ENCODE peak calls at places on chromosomes 4 and X, in eight cellular contexts. M is choroid plexus epithelial cell; V is SW 1271; R is AG10803; J is IMR-90; N is heart right ventricle; G is stimulated activated CD4-positive, alpha-beta T cell treated with anti-CD3 and anti-CD28 coated beads, Interleukin-2, amount 100 ng/mL, for 48 hours; H is iPS-NIHi11. F is an unnamed sample.

GRCh38 chr4:7146059-7146763 is 46.1 kb upstream of the SORCS2 start:
- DNase-seq in M (no peak), V (no peak), R (no peak), J (no peak), N (no peak), G (no peak), H (no peak), F (no peak)

GRCh38 chr4:161320377-161320776 is 843.4 kb downstream of the FSTL5 start:
- DNase-seq in M (peak), V (peak), R (peak), J (no peak), N (no peak), G (no peak), H (peak), F (no peak)

GRCh38 chr4:127809173-127809800 is 27.2 kb downstream of the HSPA4L start:
- DNase-seq in M (peak), V (no peak), R (peak), J (peak), N (no peak), G (no peak), H (no peak), F (no peak)

GRCh38 chr4:46016306-46016705 is 107.5 kb downstream of the GABRG1 start:
- DNase-seq in M (peak), V (no peak), R (no peak), J (no peak), N (no peak), G (no peak), H (peak), F (no peak)

GRCh38 chr4:152267811-152268210 is 268.1 kb downstream of the FBXW7 start:
- DNase-seq in M (no peak), V (no peak), R (no peak), J (no peak), N (no peak), G (no peak), H (no peak), F (no peak)

GRCh38 chrX:140439455-140439854 is 65.4 kb downstream of the SOX3 start:
- DNase-seq in M (no peak), V (no peak), R (no peak), J (no peak), N (no peak), G (no peak), H (peak), F (no peak)

GRCh38 chr4:144955104-144955503 is 142.9 kb downstream of the ANAPC10 start:
- DNase-seq in M (no peak), V (no peak), R (no peak), J (no peak), N (no peak), G (no peak), H (no peak), F (no peak)

GRCh38 chr4:177128306-177128705 is 181.4 kb upstream of the NEIL3 start:
- DNase-seq in M (peak), V (peak), R (peak), J (peak), N (no peak), G (no peak), H (no peak), F (no peak)

GRCh38 chr4:153955306-153955705 is 166.4 kb upstream of the SFRP2 start:
- DNase-seq in M (no peak), V (no peak), R (no peak), J (no peak), N (no peak), G (no peak), H (no peak), F (no peak)

GRCh38 chr4:61837395-61837794 is 637.3 kb downstream of the ADGRL3 start:
- DNase-seq in M (no peak), V (no peak), R (no peak), J (no peak), N (no peak), G (no peak), H (no peak), F (no peak)

GRCh38 chrX:74536142-74537010 is 78.0 kb downstream of the RLIM start:
- DNase-seq in M (peak), V (peak), R (peak), J (peak), N (peak), G (peak), H (peak), F (peak)

GRCh38 chr4:120731561-120731960 is 191.0 kb downstream of the PRDM5 start:
- DNase-seq in M (no peak), V (no peak), R (peak), J (peak), N (no peak), G (no peak), H (no peak), F (no peak)

GRCh38 chr4:119300072-119300387 is 21.9 kb downstream of the FABP2 start:
- DNase-seq in M (peak), V (no peak), R (peak), J (peak), N (peak), G (peak), H (peak), F (peak)

GRCh38 chrX:68443155-68443868 is 10.0 kb upstream of the OPHN1 start:
- DNase-seq in M (peak), V (no peak), R (peak), J (peak), N (peak), G (no peak), H (no peak), F (no peak)

GRCh38 chr4:69056921-69057562 is 39.2 kb upstream of the UGT2B7 start:
- DNase-seq in M (peak), V (no peak), R (no peak), J (peak), N (no peak), G (no peak), H (no peak), F (no peak)

GRCh38 chr4:112664611-112665010 is 27.7 kb downstream of the LARP7 start:
- DNase-seq in M (no peak), V (no peak), R (peak), J (peak), N (no peak), G (no peak), H (no peak), F (no peak)

GRCh38 chr4:82842593-82842992 is 44.0 kb upstream of the SCD5 start:
- DNase-seq in M (peak), V (peak), R (peak), J (peak), N (no peak), G (no peak), H (peak), F (no peak)

GRCh38 chrX:3728454-3728853 is 15.0 kb upstream of the PRKX start:
- DNase-seq in M (peak), V (no peak), R (no peak), J (peak), N (no peak), G (no peak), H (no peak), F (no peak)

GRCh38 chr4:20253799-20254409 is 2.2 kb downstream of the SLIT2 start:
- DNase-seq in M (peak), V (no peak), R (peak), J (peak), N (no peak), G (no peak), H (no peak), F (no peak)

GRCh38 chr4:119080721-119081541 is 54.7 kb upstream of the MYOZ2 start:
- DNase-seq in M (no peak), V (no peak), R (no peak), J (no peak), N (no peak), G (no peak), H (no peak), F (no peak)

GRCh38 chrX:109886122-109886761 is 116.7 kb upstream of the TMEM164 start:
- DNase-seq in M (peak), V (peak), R (peak), J (peak), N (peak), G (peak), H (peak), F (peak)

GRCh38 chr4:1910643-1911042 is 39.5 kb downstream of the NSD2 start:
- DNase-seq in M (peak), V (peak), R (peak), J (peak), N (no peak), G (no peak), H (peak), F (no peak)

GRCh38 chr4:38647096-38647819 is 16.7 kb upstream of the KLF3 start:
- DNase-seq in M (no peak), V (no peak), R (no peak), J (no peak), N (no peak), G (no peak), H (no peak), F (no peak)

GRCh38 chr4:152090543-152090942 is 329.7 kb upstream of the GATB start:
- DNase-seq in M (no peak), V (no peak), R (peak), J (peak), N (peak), G (no peak), H (no peak), F (no peak)

GRCh38 chr4:90852232-90852631 is 725.0 kb downstream of the CCSER1 start:
- DNase-seq in M (no peak), V (no peak), R (no peak), J (no peak), N (no peak), G (no peak), H (peak), F (no peak)

GRCh38 chr4:61177361-61177760 is 22.8 kb upstream of the ADGRL3 start:
- DNase-seq in M (no peak), V (no peak), R (no peak), J (no peak), N (no peak), G (no peak), H (no peak), F (no peak)

GRCh38 chrX:131747173-131747572 is 203.3 kb downstream of the OR13H1 start:
- DNase-seq in M (no peak), V (peak), R (no peak), J (peak), N (peak), G (no peak), H (no peak), F (no peak)

GRCh38 chrX:131791608-131792355 is 231.3 kb upstream of the STK26 start:
- DNase-seq in M (no peak), V (no peak), R (no peak), J (peak), N (no peak), G (no peak), H (no peak), F (no peak)

GRCh38 chrX:9164535-9165425 is 130.9 kb upstream of the FAM9B start:
- DNase-seq in M (peak), V (no peak), R (no peak), J (no peak), N (no peak), G (no peak), H (no peak), F (peak)

GRCh38 chrX:112826020-112826419 is 14.6 kb downstream of the AMOT start:
- DNase-seq in M (no peak), V (no peak), R (no peak), J (peak), N (no peak), G (no peak), H (no peak), F (no peak)

GRCh38 chrX:122055979-122056715 is 1008.7 kb downstream of the GLUD2 start:
- DNase-seq in M (no peak), V (no peak), R (no peak), J (no peak), N (no peak), G (no peak), H (no peak), F (no peak)

GRCh38 chrX:38986586-38986985 is 185.3 kb downstream of the MID1IP1 start:
- DNase-seq in M (no peak), V (no peak), R (no peak), J (no peak), N (no peak), G (no peak), H (peak), F (no peak)

GRCh38 chr4:145347684-145348083 is 134.0 kb upstream of the SMAD1 start:
- DNase-seq in M (peak), V (no peak), R (peak), J (peak), N (no peak), G (no peak), H (no peak), F (no peak)

GRCh38 chr4:90357117-90357710 is 230.0 kb downstream of the CCSER1 start:
- DNase-seq in M (peak), V (peak), R (peak), J (peak), N (no peak), G (no peak), H (no peak), F (no peak)

GRCh38 chr4:74370912-74371311 is 6.0 kb downstream of the EREG start:
- DNase-seq in M (peak), V (peak), R (peak), J (peak), N (no peak), G (no peak), H (peak), F (peak)

GRCh38 chrX:40177489-40177888 is 79.7 kb upstream of the BCOR start:
- DNase-seq in M (no peak), V (no peak), R (no peak), J (no peak), N (no peak), G (no peak), H (no peak), F (no peak)

F was measured in stimulated activated naive CD8-positive, alpha-beta T cell treated with anti-CD3 and anti-CD28 coated beads, Interleukin-15, Interleukin-2, amounts not matched to agents 100 U/mL and 50 U/mL, for 24 hours.